ENCODE peak calls at places on chromosomes 12 and 14, in eight cellular contexts. W, Z, G, P, C, B, F and M are unnamed samples. For H3K9me3 and H3K36me3, the result is how much of the 10 kb centered on the place peaks cover.

GRCh38 chr12:47218191-47218654 is 138.5 kb upstream of the AMIGO2 start:
- DNase-seq in B (no peak), W (no peak), Z (no peak), F (no peak), G (no peak), C (peak), P (peak), M (no peak)

GRCh38 chr12:88600272-88600671 is 20.0 kb upstream of the KITLG start:
- DNase-seq in B (no peak), F (no peak), G (no peak), Z (peak), C (no peak), P (peak), W (no peak), M (no peak)

GRCh38 chr12:905273-906076 is 44.0 kb downstream of the RAD52 start:
- DNase-seq in C (peak), P (no peak), B (no peak), Z (no peak), F (no peak), W (no peak), G (no peak), M (peak)

GRCh38 chr12:105915997-105916697 is 222.6 kb downstream of the NUAK1 start:
- DNase-seq in B (no peak), P (no peak), W (no peak), G (no peak), C (no peak), F (no peak), Z (no peak), M (no peak)

GRCh38 chr14:88841741-88842140 is 17.3 kb downstream of the TTC8 start:
- DNase-seq in C (no peak), P (peak), G (no peak), B (no peak), Z (no peak), W (no peak), F (no peak), M (no peak)

GRCh38 chr14:105582639-105583038 is 56.3 kb downstream of the TMEM121 start:
- DNase-seq in W (no peak), G (no peak), Z (no peak), B (no peak), F (no peak), C (no peak), P (peak), M (no peak)

GRCh38 chr12:97435153-97435552 is 27.5 kb upstream of the RMST start:
- DNase-seq in P (no peak), F (no peak), B (no peak), W (no peak), C (no peak), G (no peak), Z (no peak), M (no peak)

GRCh38 chr12:6998708-6999451 is 19.4 kb downstream of the LPCAT3 start:
- DNase-seq in C (no peak), Z (no peak), G (peak), F (no peak), P (peak), W (no peak), B (peak), M (no peak)

GRCh38 chr12:124738636-124739467 is 124.8 kb downstream of the SCARB1 start:
- DNase-seq in F (no peak), P (peak), Z (peak), W (no peak), G (no peak), C (no peak), B (no peak), M (no peak)

GRCh38 chr14:49303952-49304516 is 282.1 kb downstream of the RPS29 start:
- DNase-seq in F (peak), Z (peak), P (peak), C (no peak), W (no peak), B (no peak), G (peak), M (peak)

GRCh38 chr12:6766651-6767300 is 613 bp downstream of the PTMS start:
- DNase-seq in F (peak), B (no peak), G (peak), Z (peak), C (peak), P (peak), W (peak), M (no peak)

GRCh38 chr14:31278883-31279282 is 71.3 kb upstream of the HECTD1 start:
- DNase-seq in W (no peak), B (no peak), C (no peak), F (no peak), G (no peak), P (no peak), Z (no peak), M (no peak)

GRCh38 chr14:31275731-31276130 is 68.1 kb upstream of the HECTD1 start:
- DNase-seq in P (no peak), G (no peak), B (peak), Z (no peak), C (no peak), W (no peak), F (no peak), M (no peak)

GRCh38 chr14:31280871-31281220 is 73.3 kb upstream of the HECTD1 start:
- DNase-seq in Z (no peak), B (no peak), G (no peak), W (no peak), F (no peak), P (no peak), C (no peak), M (no peak)

GRCh38 chr14:31280132-31280870 is 72.7 kb upstream of the HECTD1 start:
- DNase-seq in F (no peak), B (no peak), W (no peak), Z (no peak), P (no peak), C (no peak), G (no peak), M (no peak)

DNA sequence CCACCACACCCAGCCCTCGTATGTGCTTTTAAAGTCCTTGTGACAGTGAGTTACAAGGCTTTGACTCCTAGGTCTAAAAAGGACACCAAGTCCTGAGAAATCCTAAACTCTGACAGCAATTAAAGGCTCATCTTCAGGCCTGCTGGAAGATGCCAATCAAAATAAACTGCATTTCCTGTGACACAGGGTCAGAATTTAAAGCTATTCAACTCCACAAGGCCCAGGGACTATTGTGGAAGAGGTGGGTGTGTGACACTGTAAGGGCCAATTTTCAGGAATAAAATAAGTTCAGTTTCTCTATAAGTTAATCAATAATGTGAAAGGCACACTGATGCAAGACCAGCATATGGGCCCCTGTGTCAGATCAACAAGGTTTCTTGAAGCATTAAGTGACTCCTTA is 69.5 kb upstream of the HECTD1 start:
- DNase-seq in Z (no peak), P (no peak), W (no peak), B (no peak), C (no peak), F (no peak), G (no peak), M (no peak)
- H3K9me3 ChIP-seq in Z (under half), P (under half), W (under half), B (under half), C (under half), F (under half), G (under half), M (under half)

GRCh38 chr12:121632069-121632970 is 6.0 kb downstream of the ORAI1 start:
- DNase-seq in C (no peak), P (no peak), B (no peak), W (no peak), F (peak), G (no peak), Z (no peak), M (no peak)

GRCh38 chr12:121628536-121628935 is 2.2 kb downstream of the ORAI1 start:
- DNase-seq in F (no peak), C (no peak), B (no peak), W (no peak), G (no peak), Z (no peak), P (no peak), M (no peak)

GRCh38 chr12:121626853-121627623 is 708 bp downstream of the ORAI1 start:
- DNase-seq in W (peak), B (no peak), Z (peak), P (peak), C (peak), F (peak), G (peak), M (no peak)

GRCh38 chr12:121628037-121628436 is 1.7 kb downstream of the ORAI1 start:
- DNase-seq in W (no peak), F (peak), B (no peak), Z (no peak), G (peak), P (no peak), C (peak), M (no peak)

GRCh38 chr12:121630791-121631190 is 4.5 kb downstream of the ORAI1 start:
- DNase-seq in P (no peak), Z (no peak), G (no peak), W (no peak), C (no peak), F (peak), B (no peak), M (no peak)
- H3K36me3 ChIP-seq in P (under half), Z (under half), G (under half), W (under half), C (under half), F (under half), B (under half), M (under half)

GRCh38 chr12:61290473-61290872 is 969.7 kb upstream of the USP15 start:
- DNase-seq in G (no peak), B (no peak), Z (no peak), W (no peak), P (no peak), F (no peak), C (no peak), M (no peak)

DNA sequence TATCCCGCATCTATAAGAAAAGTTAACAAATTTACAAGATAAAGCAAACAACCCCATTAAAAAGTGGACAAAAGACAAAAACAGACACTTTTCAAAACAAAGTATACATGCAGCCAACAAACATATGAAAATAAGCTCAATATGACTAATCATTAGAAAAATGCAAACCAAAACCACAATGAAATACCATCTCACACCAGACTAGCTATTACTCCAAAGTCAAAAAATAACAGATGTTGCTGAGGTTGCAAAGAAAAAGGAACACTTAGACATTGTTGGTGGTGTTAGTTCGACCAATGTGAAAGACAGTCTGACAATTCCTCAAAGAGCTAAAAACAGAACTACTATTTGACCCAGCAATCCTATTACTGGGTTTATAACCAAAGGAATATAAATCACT is 968.6 kb upstream of the USP15 start:
- DNase-seq in B (no peak), Z (no peak), C (no peak), F (no peak), G (no peak), P (peak), W (no peak), M (no peak)
- H3K9me3 ChIP-seq in B (under half), Z (under half), C (under half), F (under half), G (under half), P (under half), W (under half), M (under half)

DNA sequence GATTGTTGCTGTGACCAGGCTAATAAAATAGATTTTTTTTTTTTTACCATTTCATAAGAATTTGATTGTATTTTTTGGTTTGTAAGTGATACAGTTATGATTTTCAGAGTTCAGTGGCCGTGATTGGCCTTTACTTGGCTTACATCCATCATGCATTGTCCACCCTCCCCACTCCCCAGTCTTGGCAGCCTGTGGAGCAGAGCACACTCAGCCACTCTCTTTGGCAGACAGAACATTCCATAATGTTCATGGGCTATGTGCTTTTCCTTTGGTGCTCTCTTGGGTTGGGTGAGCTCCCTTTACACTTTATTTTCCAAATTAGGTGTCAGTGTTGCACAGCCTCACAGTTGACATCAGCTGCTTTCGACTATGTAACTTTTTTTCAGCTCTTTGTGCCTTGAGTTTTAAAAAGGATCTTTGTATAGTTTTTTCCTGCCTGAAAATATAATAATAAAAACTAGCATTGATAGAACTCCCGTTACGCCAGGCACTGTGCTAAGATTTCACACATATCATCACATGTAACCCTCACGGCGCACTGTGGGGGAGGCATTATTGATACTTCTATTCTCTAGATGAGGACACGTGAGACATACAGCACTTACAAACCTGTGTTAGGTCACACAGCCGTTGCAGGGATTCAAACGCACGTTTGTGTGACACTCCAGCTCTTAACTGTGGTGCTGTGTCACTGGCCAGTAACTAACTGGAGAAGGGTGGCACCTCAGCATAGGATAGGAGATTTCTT is 21.5 kb downstream of the SUDS3 start:
- DNase-seq in C (no peak), G (no peak), Z (no peak), P (no peak), W (no peak), F (peak), B (no peak), M (no peak)
- H3K36me3 ChIP-seq in C (under half), G (half or more), Z (under half), P (under half), W (half or more), F (under half), B (under half), M (under half)